ENCODE peak calls at places on chromosome 5, in eight cellular contexts. O is heart right ventricle, L is HCT116, I is adrenal gland, J is endothelial cell of umbilical vein, E is astrocyte, G is GM23338, X is right lobe of liver. U is an unnamed sample. For H3K4me1, the result is how much of the 10 kb centered on the place peaks cover.

GRCh38 chr5:38790891-38791290 is 54.9 kb upstream of the OSMR start:
- DNase-seq in G (no peak), J (no peak), O (no peak), X (no peak), L (no peak), I (no peak), E (no peak), U (no peak)

GRCh38 chr5:93585753-93586385 is 2.8 kb downstream of the NR2F1 start:
- DNase-seq in J (peak), L (no peak), I (peak), G (peak), E (no peak), O (no peak), X (no peak), U (no peak)

GRCh38 chr5:5919411-5919810 is 458.9 kb downstream of the MED10 start:
- DNase-seq in J (no peak), E (no peak), O (no peak), X (no peak), G (no peak), I (no peak), L (no peak), U (no peak)

GRCh38 chr5:29498860-29499259 is 1694.6 kb upstream of the CDH6 start:
- DNase-seq in J (no peak), G (no peak), I (no peak), X (no peak), E (no peak), L (no peak), O (no peak), U (no peak)

GRCh38 chr5:150710165-150710564 is 9.3 kb upstream of the RBM22 start:
- DNase-seq in G (peak), I (no peak), O (no peak), E (no peak), L (no peak), J (peak), X (no peak), U (no peak)

GRCh38 chr5:6827815-6828214 is 114.6 kb downstream of the TENT4A start:
- DNase-seq in J (no peak), X (no peak), I (peak), E (no peak), G (no peak), L (no peak), O (no peak), U (no peak)

GRCh38 chr5:78467744-78468357 is 107.4 kb downstream of the SCAMP1 start:
- DNase-seq in E (peak), L (no peak), I (no peak), J (peak), O (no peak), X (no peak), G (peak), U (no peak)

GRCh38 chr5:169920446-169920845 is 59.8 kb downstream of the INSYN2B start:
- DNase-seq in G (no peak), I (no peak), E (no peak), L (no peak), J (no peak), O (no peak), X (no peak), U (no peak)

GRCh38 chr5:39201795-39202593 is 17.4 kb downstream of the FYB1 start:
- DNase-seq in J (no peak), L (no peak), X (no peak), O (no peak), I (no peak), E (no peak), G (no peak), U (no peak)

GRCh38 chr5:126490167-126490937 is 67.1 kb downstream of the GRAMD2B start:
- DNase-seq in I (no peak), J (no peak), O (no peak), E (no peak), L (no peak), G (peak), X (no peak), U (no peak)

GRCh38 chr5:68344447-68345111 is 129.0 kb downstream of the PIK3R1 start:
- DNase-seq in L (no peak), J (peak), E (peak), X (no peak), G (no peak), O (no peak), I (peak), U (no peak)

GRCh38 chr5:169503899-169504298 is 79.7 kb upstream of the SPDL1 start:
- DNase-seq in L (no peak), J (peak), O (no peak), G (no peak), X (no peak), I (no peak), E (no peak), U (no peak)

GRCh38 chr5:69492391-69493234 is at the start of gene OCLN:
- DNase-seq in X (peak), J (peak), G (peak), E (no peak), L (peak), O (peak), I (no peak), U (peak)

GRCh38 chr5:38607930-38608545 is 51.6 kb upstream of the LIFR start:
- DNase-seq in I (no peak), G (no peak), O (no peak), X (no peak), J (peak), L (no peak), E (peak), U (peak)

GRCh38 chr5:5335708-5336211 is 86.7 kb upstream of the ICE1 start:
- DNase-seq in J (peak), E (peak), G (no peak), L (peak), I (peak), O (no peak), X (no peak), U (no peak)

GRCh38 chr5:142167458-142167857 is 58.9 kb downstream of the NDFIP1 start:
- DNase-seq in E (no peak), O (no peak), L (no peak), J (no peak), I (no peak), G (no peak), X (no peak), U (no peak)

GRCh38 chr5:111744455-111744854 is 12.5 kb downstream of the NREP start:
- DNase-seq in E (no peak), G (no peak), O (no peak), J (no peak), X (no peak), L (no peak), I (no peak), U (no peak)

GRCh38 chr5:134249469-134250379 is 23.9 kb upstream of the PPP2CA start:
- DNase-seq in O (no peak), J (no peak), E (no peak), L (no peak), X (peak), I (peak), G (no peak), U (no peak)

GRCh38 chr5:101915559-101915958 is 380.5 kb downstream of the SLCO4C1 start:
- DNase-seq in L (no peak), J (no peak), X (no peak), O (no peak), I (no peak), G (peak), E (peak), U (no peak)

GRCh38 chr5:113693621-113694130 is 180.2 kb downstream of the YTHDC2 start:
- DNase-seq in I (no peak), J (no peak), G (no peak), O (no peak), L (no peak), X (no peak), E (no peak), U (no peak)

GRCh38 chr5:113692466-113693204 is 179.1 kb downstream of the YTHDC2 start:
- DNase-seq in L (no peak), O (no peak), J (no peak), X (no peak), I (no peak), G (peak), E (no peak), U (no peak)

GRCh38 chr5:113693205-113693553 is 179.7 kb downstream of the YTHDC2 start:
- DNase-seq in O (peak), I (no peak), J (peak), E (no peak), X (no peak), L (no peak), G (peak), U (no peak)
- H3K4me1 ChIP-seq in O (under half), I (under half), J (under half), E (under half), X (under half), L (under half), G (under half), U (under half)

DNA sequence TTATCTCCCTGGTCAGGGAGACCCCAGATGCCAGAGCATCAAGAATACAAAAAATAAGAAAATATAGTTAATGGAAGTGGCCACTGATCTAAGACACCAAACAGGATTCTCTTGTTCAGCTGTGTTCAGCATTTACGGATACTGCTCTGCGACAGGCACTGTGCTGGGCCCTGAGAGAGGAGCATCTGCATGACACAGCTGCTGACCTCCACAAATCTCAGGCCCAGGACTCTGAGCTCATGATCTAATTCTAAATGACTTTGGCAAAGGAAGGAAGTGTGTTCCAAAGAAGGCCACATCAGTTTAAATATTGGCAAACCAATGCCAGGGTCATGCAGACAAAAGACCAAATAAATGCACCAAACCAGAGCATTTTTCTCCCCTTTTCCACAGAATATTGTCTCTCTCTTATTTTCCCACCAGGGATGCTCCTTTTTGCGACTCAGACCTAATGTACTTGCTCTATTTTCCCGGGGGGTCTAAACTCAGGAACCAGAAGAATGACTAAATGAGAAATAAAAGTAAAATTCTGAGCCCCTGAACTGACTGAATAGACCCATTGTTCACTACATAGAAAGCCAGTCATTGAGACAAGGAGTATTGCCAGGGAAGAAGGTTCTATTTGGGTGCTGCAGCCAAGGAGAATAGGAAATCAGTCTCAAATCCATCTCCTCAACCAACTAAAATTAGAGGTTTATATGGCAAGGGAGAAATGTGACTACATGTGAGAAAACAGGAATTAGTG is 1.4 kb upstream of the AGGF1 start:
- DNase-seq in L (no peak), E (no peak), G (no peak), J (no peak), I (no peak), X (no peak), O (no peak), U (no peak)
- H3K4me1 ChIP-seq in L (under half), E (under half), G (under half), J (under half), I (under half), X (under half), O (under half), U (under half)

DNA sequence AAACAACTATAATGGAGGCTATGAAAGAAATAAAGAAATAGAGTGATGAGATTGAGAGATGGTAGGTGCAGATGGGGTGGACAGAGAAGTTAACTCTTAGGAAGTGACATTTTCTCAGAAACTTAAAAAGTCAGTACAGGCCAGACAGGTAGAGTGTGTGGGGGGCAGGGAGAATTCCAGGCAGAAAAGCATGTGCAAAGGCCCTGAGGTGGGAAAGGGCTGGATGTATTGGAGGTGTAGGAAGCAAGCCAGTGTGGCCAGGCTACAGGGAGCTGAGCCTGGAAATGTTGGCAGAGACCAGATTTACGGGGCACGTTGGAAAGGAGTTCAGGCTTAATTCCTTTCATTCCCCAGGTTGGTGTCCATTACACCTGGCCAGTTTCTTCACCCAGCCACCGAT is 116.6 kb upstream of the GPR151 start:
- DNase-seq in X (no peak), L (no peak), I (no peak), G (no peak), J (no peak), E (no peak), O (no peak), U (no peak)
- H3K4me1 ChIP-seq in X (under half), L (under half), I (under half), G (under half), J (under half), E (under half), O (under half), U (under half)

GRCh38 chr5:53361708-53362107 is 118.7 kb upstream of the FST start:
- DNase-seq in L (no peak), I (no peak), E (no peak), J (no peak), G (no peak), X (no peak), O (no peak), U (no peak)

GRCh38 chr5:53360811-53361210 is 119.6 kb upstream of the FST start:
- DNase-seq in O (no peak), X (no peak), I (no peak), E (peak), G (no peak), J (peak), L (peak), U (no peak)

GRCh38 chr5:53359906-53360305 is 120.5 kb upstream of the FST start:
- DNase-seq in L (no peak), G (no peak), O (no peak), E (peak), X (no peak), J (no peak), I (no peak), U (no peak)

GRCh38 chr5:53364098-53364497 is 116.3 kb upstream of the FST start:
- DNase-seq in I (no peak), J (peak), O (no peak), E (no peak), G (peak), L (no peak), X (no peak), U (no peak)

DNA sequence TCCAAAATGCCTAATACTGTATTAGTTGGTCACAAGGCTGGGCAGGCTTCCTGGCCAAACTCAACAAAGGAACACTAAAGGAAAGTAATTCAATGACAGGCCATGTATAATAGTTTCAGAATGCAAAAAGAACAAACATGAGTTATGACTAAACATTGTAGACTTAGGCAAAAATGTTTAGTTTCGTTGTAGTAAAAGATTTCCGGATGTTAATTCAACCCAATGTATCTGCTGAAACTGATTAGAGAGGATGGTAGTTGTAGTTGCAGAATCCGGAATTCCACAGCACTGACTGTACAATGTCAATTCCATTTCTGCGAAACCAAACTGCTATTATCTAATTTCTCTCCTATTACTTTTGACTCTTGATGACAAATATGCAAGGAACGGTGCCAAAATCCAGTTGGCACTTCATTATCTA is 117.9 kb upstream of the FST start:
- DNase-seq in I (peak), O (no peak), J (peak), X (no peak), L (no peak), E (peak), G (no peak), U (no peak)
- H3K4me1 ChIP-seq in I (under half), O (under half), J (under half), X (under half), L (under half), E (under half), G (under half), U (under half)

DNA sequence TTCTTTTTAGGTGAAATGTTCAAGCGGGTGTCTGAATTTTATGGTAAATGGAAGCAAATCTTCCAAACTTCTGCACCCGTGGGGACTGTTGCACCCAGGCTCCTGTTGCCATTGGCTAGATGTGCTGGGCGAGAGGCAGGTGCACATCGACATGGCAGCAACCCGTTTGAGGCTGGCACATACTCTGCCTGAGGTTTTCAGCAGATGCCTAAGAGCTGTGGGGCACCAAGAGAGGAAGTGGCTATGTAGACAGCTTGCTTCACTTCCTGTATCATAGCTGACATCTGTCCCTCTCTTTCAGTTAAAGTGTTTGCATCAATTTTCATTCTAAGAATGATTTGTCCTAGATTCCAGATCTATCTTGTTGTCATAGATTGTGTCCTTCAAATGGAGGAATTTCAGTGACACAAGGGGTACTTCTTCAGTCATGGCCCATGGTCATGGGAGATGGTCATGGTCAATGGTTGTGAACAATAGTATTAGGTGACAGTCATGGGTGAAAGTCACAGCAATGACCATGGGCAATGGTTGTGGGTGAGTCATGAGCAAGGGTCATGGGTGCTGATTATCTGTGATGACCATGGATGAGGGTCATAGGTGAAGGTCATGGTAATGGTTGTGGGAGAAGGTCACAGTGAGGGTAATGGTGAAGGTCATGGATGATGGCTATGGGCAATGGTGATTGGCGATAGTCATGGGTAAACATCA is 115.1 kb upstream of the IRX4 start:
- DNase-seq in X (no peak), O (no peak), J (no peak), L (no peak), E (no peak), G (no peak), I (no peak), U (no peak)
- H3K4me1 ChIP-seq in X (under half), O (under half), J (under half), L (under half), E (under half), G (under half), I (under half), U (under half)

DNA sequence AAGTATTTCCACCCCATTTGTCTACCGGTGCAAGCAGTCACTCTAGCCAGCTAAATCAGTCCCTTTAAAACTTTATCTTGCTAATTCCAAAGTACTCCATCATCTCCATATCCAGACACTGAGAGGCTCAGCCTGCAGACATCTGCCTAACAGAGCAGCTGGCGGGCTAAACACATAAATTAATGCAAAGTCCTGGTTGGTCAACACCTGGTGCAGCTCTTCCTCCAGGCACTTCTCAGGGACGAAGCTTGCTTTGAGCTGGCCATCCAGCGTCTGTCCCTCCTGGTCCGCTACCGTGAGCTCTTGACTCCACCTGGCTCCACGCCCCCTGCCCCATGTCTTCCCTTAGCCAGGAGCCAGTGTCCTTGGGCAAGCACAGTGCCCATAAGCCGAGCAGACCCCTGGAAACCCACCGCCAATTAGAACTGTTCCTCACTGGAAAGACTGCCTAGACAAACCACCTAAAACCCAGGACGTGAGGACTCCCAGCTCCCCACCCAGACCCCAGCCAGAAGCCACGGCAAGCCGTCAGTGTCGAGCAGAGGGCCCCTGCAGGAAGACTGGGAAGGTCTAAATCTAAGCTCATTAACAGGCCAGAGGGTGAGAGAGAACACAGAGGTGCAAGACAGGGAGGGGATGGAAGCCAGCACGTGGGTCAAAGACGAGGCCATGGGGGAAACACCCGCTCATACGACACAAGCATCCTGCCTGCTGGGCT is 120.1 kb downstream of the COL23A1 start:
- DNase-seq in J (no peak), X (no peak), L (no peak), G (no peak), O (no peak), E (no peak), I (peak), U (no peak)
- H3K4me1 ChIP-seq in J (under half), X (under half), L (under half), G (under half), O (under half), E (under half), I (under half), U (under half)

DNA sequence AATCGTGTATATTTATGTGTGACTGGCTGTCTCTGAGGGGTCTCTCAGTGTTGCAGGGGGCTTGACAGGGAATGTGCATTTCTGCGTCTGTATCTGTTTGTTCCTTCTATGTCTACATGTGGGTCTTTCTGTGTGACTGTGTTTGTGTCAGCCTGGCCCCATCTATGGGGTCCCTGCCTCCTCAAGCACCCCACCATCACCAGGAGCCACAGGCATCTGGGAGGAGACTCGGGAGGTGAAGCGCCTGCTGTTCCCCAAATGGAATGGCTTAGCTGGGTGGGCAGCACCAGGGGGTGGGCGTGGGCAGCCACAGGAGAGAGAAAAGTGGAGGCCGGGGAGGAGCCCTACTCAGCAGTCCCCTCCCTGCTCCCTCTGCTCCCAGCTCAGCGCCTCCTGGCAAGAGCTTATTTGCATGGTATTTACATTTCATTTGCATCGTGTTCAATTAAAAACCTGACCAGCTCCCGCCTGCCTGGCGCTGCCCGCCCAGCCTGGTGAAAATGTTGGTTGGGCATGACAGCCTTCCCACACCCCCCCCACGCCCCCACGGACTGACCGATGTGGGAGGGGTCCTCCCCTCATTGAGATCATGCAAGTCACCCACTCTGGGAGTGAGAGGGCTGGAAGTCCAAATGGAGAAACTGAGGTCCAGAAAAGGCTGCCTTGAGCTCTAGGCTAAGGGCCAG is 50.5 kb downstream of the CXXC5 start:
- DNase-seq in L (no peak), J (peak), X (no peak), G (peak), E (peak), I (peak), O (peak), U (peak)
- H3K4me1 ChIP-seq in L (under half), J (under half), X (under half), G (under half), E (half or more), I (under half), O (under half), U (half or more)